ENCODE peak calls at places on chromosomes 6 and 20, in nine cellular contexts. Z is transverse colon, B is upper lobe of left lung, W is NB4, G is HCT116, O is IMR-90, S is esophagus squamous epithelium, R is heart left ventricle, E is Peyer's patch. A is an unnamed sample.

GRCh38 chr20:3777726-3778629 is 3.3 kb downstream of the SPEF1 start:
- DNase-seq in W (no peak), G (no peak), S (no peak), R (peak; percentile 73), E (peak; percentile 83), Z (peak; percentile 69), O (no peak), B (peak; percentile 92), A (no peak)

GRCh38 chr20:44780226-44780625 is 30.1 kb downstream of the RIMS4 start:
- DNase-seq in Z (peak; percentile 15), S (no peak), O (peak; percentile 55), E (no peak), W (peak; percentile 64), B (no peak), G (no peak), R (no peak), A (no peak)

GRCh38 chr6:134447883-134448387 is 130.0 kb upstream of the SGK1 start:
- DNase-seq in O (peak; percentile 98), B (no peak), E (no peak), S (no peak), R (no peak), Z (no peak), W (no peak), G (no peak), A (no peak)

GRCh38 chr6:131694832-131695426 is 6.3 kb downstream of the OR2A4 start:
- DNase-seq in R (peak; percentile 29), B (no peak), W (peak; percentile 63), Z (peak; percentile 33), G (peak; percentile 47), S (no peak), E (peak; percentile 68), O (peak; percentile 79), A (peak; percentile 23)

GRCh38 chr6:34063641-34064040 is 82.2 kb downstream of the GRM4 start:
- DNase-seq in R (no peak), S (no peak), G (no peak), B (no peak), E (no peak), Z (no peak), W (no peak), O (no peak), A (no peak)

GRCh38 chr6:89940225-89941027 is 46.2 kb downstream of the GJA10 start:
- DNase-seq in B (no peak), G (peak; percentile 68), W (peak; percentile 81), E (peak; percentile 87), Z (peak; percentile 71), O (peak; percentile 86), R (peak; percentile 58), S (no peak), A (peak; percentile 45)

GRCh38 chr20:63846938-63847373 is 14.3 kb upstream of the ABHD16B start:
- DNase-seq in G (no peak), O (no peak), B (no peak), E (no peak), R (no peak), S (no peak), Z (no peak), W (no peak), A (no peak)

GRCh38 chr20:46962452-46963195 is 68.0 kb downstream of the EYA2 start:
- DNase-seq in E (no peak), R (no peak), Z (no peak), W (no peak), G (no peak), O (peak; percentile 39), B (no peak), S (no peak), A (no peak)

GRCh38 chr6:164928366-164929154 is 380.8 kb downstream of the C6orf118 start:
- DNase-seq in R (no peak), Z (no peak), S (no peak), B (no peak), W (no peak), E (no peak), G (no peak), O (no peak), A (no peak)

GRCh38 chr6:5175195-5175594 is 85.6 kb downstream of the LYRM4 start:
- DNase-seq in G (no peak), Z (no peak), E (no peak), B (no peak), R (no peak), O (no peak), W (peak; percentile 10), S (no peak), A (no peak)

DNA sequence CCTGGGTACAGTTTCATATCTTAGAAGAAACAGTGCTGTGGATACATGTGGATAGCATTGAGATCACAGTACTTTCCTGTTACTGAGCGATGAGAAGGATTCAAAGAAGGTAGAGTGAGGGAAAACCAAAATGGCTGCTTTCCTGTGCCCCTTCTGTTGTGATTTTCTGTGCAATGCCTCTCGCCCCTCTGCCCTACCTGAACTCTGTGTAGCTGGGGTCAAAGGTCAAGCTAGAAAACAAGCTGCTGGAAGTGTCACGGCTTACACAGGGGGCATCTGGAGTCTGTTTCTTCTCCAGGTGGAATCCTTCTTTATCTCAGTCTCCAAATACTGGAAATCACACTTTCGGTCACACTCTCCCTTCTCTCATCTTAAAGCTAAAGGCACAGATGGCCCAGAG is 27.0 kb upstream of the CCN6 start:
- DNase-seq in Z (no peak), S (no peak), E (no peak), W (no peak), B (no peak), G (no peak), O (no peak), R (no peak), A (no peak)
- TF ChIP-seq POLR2A in Z (no peak), S (no peak), E (no peak), W (no peak), B (no peak), G (no peak), O (no peak), R (no peak), A (no peak)

DNA sequence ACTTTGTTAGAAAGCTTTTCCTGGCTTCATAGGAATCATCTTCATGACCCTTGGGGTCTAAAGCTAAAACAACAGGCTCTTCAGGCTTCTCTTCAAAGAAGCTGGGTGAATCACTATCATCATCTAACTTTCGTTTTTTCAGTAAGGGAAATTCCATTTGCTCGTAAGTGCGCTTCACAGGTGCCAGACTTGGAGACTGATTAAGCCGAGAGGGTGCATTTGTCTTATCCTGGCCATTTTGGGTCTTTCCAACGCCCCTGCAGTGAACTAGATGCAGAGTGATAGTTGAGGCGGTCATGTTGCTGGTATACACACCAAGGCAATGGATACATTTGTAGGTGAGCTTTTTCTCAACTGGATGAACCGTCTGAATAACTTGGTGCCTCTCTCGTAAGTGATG is 38.8 kb downstream of the ADNP start:
- DNase-seq in B (no peak), R (no peak), G (no peak), O (no peak), E (no peak), Z (no peak), W (no peak), S (no peak), A (no peak)
- TF ChIP-seq POLR2A in B (no peak), R (no peak), G (no peak), O (no peak), E (no peak), Z (no peak), W (no peak), S (no peak), A (no peak)

GRCh38 chr20:17226410-17227198 is at the start of gene PCSK2:
- DNase-seq in O (peak; percentile 57), S (no peak), E (no peak), R (peak; percentile 31), G (no peak), B (peak; percentile 91), Z (peak; percentile 12), W (no peak), A (no peak)
- TF ChIP-seq POLR2A in O (no peak), S (no peak), E (no peak), R (no peak), G (no peak), B (no peak), Z (no peak), W (no peak), A (no peak)

GRCh38 chr20:10653593-10654288 is 20.1 kb downstream of the JAG1 start:
- DNase-seq in S (no peak), Z (peak; percentile 41), W (no peak), R (peak; percentile 49), B (no peak), O (peak; percentile 94), E (no peak), G (no peak), A (no peak)
- TF ChIP-seq POLR2A in S (no peak), Z (no peak), W (no peak), R (no peak), B (no peak), O (no peak), E (no peak), G (no peak), A (no peak)